ENCODE peak calls at places on chromosomes 1 and 21, in seven cellular contexts. P is body of pancreas, Q is upper lobe of left lung, K is tibial nerve, S is prostate gland, Z is Peyer's patch, Y is right lobe of liver. T is an unnamed sample.

GRCh38 chr1:92404661-92405060 is 82.1 kb downstream of the GFI1 start:
- DNase-seq in S (no peak), P (no peak), Z (no peak), K (no peak), Y (no peak), Q (no peak), T (no peak)

GRCh38 chr1:16212251-16212961 is at the start of gene ARHGEF19:
- DNase-seq in Y (no peak), Z (no peak), P (peak; percentile 87), Q (peak; percentile 85), K (no peak), S (peak; percentile 80), T (no peak)

GRCh38 chr1:30936541-30937171 is 28.1 kb upstream of the SDC3 start:
- DNase-seq in Y (no peak), K (no peak), P (no peak), Z (no peak), S (no peak), Q (no peak), T (no peak)

GRCh38 chr1:33086384-33086850 is 5.5 kb downstream of the AZIN2 start:
- DNase-seq in P (peak; percentile 81), Q (peak; percentile 63), S (peak; percentile 68), Z (peak; percentile 48), Y (peak; percentile 76), K (peak; percentile 84), T (peak; percentile 78)

GRCh38 chr1:47432071-47433036 is 5.5 kb upstream of the FOXD2 start:
- DNase-seq in Y (peak; percentile 68), P (peak; percentile 88), Z (no peak), K (peak; percentile 94), Q (peak; percentile 58), S (peak; percentile 86), T (peak; percentile 43)

GRCh38 chr1:235207202-235207565 is 46.1 kb upstream of the RBM34 start:
- DNase-seq in Q (no peak), Z (no peak), S (no peak), K (no peak), P (no peak), Y (no peak), T (no peak)

GRCh38 chr1:15459771-15460719 is 3.5 kb downstream of the CELA2A start:
- DNase-seq in Q (no peak), Y (no peak), P (peak; percentile 57), S (no peak), Z (no peak), K (no peak), T (no peak)

GRCh38 chr1:188061881-188062280 is 1233.1 kb downstream of the PLA2G4A start:
- DNase-seq in Z (no peak), Y (no peak), Q (no peak), K (no peak), S (no peak), P (no peak), T (no peak)

DNA sequence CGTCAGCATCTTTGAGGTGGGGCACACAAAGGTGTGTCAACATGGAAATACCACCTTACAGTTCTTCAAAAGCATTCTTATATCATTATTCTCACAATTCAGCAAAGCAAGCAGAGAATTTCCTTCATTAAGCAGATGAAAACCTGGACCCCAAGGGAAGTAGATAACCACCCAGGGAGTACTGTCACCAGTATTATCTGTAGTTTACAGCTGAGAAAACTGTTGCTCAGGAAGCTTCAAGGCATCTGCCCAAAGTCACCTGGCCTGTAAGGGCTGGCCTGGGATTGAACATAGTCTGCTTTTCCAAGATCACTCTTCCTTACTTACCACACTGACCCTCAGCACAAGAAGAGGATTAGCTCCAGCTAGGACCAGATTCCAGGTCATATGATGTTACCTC is 9.3 kb downstream of the PSMG1 start:
- DNase-seq in Q (no peak), K (no peak), P (no peak), S (no peak), Y (no peak), Z (no peak), T (no peak)
- H3K4me1 ChIP-seq in Q (no peaks in the 10 kb centered on the region), K (no peaks in the 10 kb centered on the region), P (no peaks in the 10 kb centered on the region), S (no peaks in the 10 kb centered on the region), Y (no peaks in the 10 kb centered on the region), Z (no peaks in the 10 kb centered on the region), T (no peaks in the 10 kb centered on the region)

GRCh38 chr21:37368536-37369279 is 2.1 kb downstream of the DYRK1A start:
- DNase-seq in S (no peak), Y (no peak), Z (no peak), P (no peak), Q (no peak), K (no peak), T (no peak)
- TF ChIP-seq POLR2A in S (no peak), Y (no peak), Z (no peak), P (no peak), Q (no peak), K (no peak), T (no peak)

DNA sequence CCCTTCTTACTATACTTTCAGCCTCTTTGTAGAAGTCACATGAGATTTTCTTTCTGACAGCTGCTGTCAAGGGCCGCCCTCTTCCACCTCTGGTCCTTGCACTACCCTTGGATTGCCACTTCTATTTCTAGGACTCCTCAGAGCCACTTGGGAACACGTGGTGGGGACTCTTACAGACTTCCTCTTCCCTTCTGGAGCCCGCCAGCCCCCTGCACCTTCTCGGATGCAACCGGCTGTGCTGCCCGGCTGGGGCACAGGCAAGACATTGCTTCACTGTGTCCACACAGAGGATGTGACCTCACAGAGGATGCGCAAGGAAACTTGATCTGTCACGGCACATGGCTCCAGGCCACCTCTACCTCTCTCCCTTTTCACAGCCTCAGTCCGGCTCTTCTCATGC is 2.4 kb upstream of the IKBKE start:
- DNase-seq in S (no peak), Z (peak; percentile 38), K (peak; percentile 30), Y (peak; percentile 57), Q (peak; percentile 92), P (peak; percentile 33), T (no peak)
- H3K4me1 ChIP-seq in S (peaks cover 7% of the 10 kb centered on the region), Z (peaks cover 36% of the 10 kb centered on the region), K (peaks cover 9% of the 10 kb centered on the region), Y (no peaks in the 10 kb centered on the region), Q (peaks cover 34% of the 10 kb centered on the region), P (peaks cover 23% of the 10 kb centered on the region), T (peaks cover 9% of the 10 kb centered on the region)

DNA sequence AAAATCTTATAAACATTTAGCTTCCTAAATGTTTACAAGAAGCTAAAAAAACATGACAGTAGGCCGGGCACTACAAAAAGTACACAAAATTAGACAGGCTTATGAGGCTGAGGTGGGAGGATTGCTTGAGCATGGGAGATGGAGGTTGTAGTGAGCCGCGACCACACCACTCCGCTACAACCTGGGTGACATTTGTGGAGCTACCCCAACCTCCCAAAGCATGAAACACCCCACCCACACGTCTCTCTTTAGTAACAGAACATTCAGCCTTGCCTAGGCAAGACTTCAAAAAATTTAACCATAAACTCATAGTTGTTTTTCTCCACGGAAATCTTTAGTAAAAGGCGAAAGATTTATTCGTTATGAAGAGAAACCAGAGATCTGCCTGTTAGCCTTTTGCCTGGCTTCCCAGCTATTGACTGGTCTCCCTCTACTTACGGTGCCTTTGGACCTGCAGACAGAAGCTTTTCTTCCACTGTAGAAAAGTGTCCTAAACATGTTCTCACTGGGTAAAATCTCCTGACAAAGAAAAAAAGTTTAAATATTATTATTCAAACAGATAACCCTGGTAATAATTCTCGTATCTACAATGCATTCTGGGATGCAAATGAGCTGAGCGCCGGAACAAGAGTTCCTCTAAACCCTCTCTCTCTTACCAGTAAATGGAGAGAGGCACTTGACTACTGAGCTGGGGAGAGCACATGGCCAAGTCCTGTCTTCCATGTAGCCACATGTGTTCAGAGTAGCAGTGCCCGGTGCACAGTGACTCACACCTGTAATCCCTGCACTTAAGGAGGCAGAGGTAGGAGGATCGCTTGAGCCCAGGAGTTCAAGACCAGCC is 9.2 kb downstream of the RNU5D-1 start:
- DNase-seq in Z (peak; percentile 77), K (no peak), Q (peak; percentile 91), S (no peak), P (peak; percentile 54), Y (no peak), T (no peak)
- TF ChIP-seq POLR2A in Z (peak; percentile 62), K (peak; percentile 55), Q (peak; percentile 96), S (peak; percentile 50), P (peak; percentile 74), Y (peak; percentile 57), T (peak; percentile 56)

GRCh38 chr1:227066999-227067398 is 126.9 kb downstream of the COQ8A start:
- DNase-seq in Q (no peak), Z (no peak), K (no peak), Y (no peak), P (no peak), S (peak; percentile 7), T (no peak)
- H3K4me1 ChIP-seq in Q (no peaks in the 10 kb centered on the region), Z (no peaks in the 10 kb centered on the region), K (no peaks in the 10 kb centered on the region), Y (no peaks in the 10 kb centered on the region), P (no peaks in the 10 kb centered on the region), S (no peaks in the 10 kb centered on the region), T (no peaks in the 10 kb centered on the region)

DNA sequence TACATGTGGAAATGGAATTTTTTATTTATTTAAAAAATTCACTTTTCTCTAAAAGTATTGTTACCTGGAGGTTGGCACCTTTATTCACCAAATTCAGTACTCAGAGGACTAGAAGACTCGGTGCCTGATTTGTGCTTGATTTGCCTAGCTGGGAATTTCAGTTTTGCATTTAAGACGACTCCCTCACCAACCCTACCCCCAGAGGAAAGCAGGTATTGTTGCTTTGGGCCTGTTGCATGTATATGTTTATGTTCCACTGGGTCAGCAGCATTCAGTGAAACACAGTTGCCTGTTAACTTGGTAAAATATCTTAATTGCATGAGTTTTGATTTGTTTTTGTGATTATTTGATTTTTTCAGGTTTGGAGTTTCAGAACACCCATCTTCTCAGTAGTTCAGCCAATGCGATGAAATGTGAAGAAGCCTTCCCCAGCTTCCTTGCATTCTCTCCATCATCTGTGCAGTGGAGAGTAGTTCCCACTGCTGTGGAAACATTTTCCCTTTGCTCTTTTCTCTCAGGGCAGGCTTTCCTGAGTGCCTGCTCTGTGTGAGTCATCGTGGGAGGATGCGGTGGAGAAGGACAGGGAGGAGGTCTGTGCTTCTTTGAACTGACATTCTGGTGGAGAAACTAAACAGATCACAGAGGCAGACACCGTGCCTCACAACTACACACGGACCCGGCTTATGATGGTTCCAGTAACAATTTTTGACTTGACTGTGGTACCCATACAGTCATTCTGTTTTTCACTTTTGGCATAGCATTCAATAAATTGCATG is 6.4 kb downstream of the ADARB1 start:
- DNase-seq in P (no peak), Y (no peak), Q (no peak), K (no peak), Z (no peak), S (no peak), T (no peak)
- TF ChIP-seq POLR2A in P (no peak), Y (no peak), Q (no peak), K (no peak), Z (no peak), S (no peak), T (no peak)

GRCh38 chr1:165647517-165647916 is 16.5 kb downstream of the MGST3 start:
- DNase-seq in S (no peak), Y (no peak), Z (no peak), K (no peak), Q (no peak), P (no peak), T (no peak)
- H3K4me1 ChIP-seq in S (no peaks in the 10 kb centered on the region), Y (no peaks in the 10 kb centered on the region), Z (peaks cover 30% of the 10 kb centered on the region), K (peaks cover 9% of the 10 kb centered on the region), Q (peaks cover 35% of the 10 kb centered on the region), P (peaks cover 23% of the 10 kb centered on the region), T (peaks cover 14% of the 10 kb centered on the region)

GRCh38 chr1:236281286-236282158 is at the start of gene ERO1B:
- DNase-seq in P (peak; percentile 99), K (peak; percentile 95), Q (peak; percentile 99), S (peak; percentile 96), Z (peak; percentile 99), Y (peak; percentile 99), T (peak; percentile 98)
- TF ChIP-seq POLR2A in P (peak; percentile 98), K (peak; percentile 98), Q (peak; percentile 85), S (peak; percentile 97), Z (peak; percentile 86), Y (peak; percentile 93), T (peak; percentile 91)

GRCh38 chr1:21904475-21904724 is 32.7 kb downstream of the HSPG2 start:
- DNase-seq in P (no peak), K (no peak), Z (no peak), S (no peak), Q (peak; percentile 62), Y (no peak), T (no peak)
- H3K4me1 ChIP-seq in P (peaks cover 41% of the 10 kb centered on the region), K (peaks cover 90% of the 10 kb centered on the region), Z (peaks cover 75% of the 10 kb centered on the region), S (peaks cover 7% of the 10 kb centered on the region), Q (peaks cover 73% of the 10 kb centered on the region), Y (peaks cover 5% of the 10 kb centered on the region), T (peaks cover 19% of the 10 kb centered on the region)